ENCODE peak calls at places on chromosomes 12 and 14, in four cellular contexts. One of them, this sample, is unnamed.

GRCh38 chr12:115914122-115914521 is 363.4 kb downstream of the MED13L start:
- DNase-seq in GM06990: no peak
- DNase-seq in CD4-positive, alpha-beta T cell: no peak
- DNase-seq in A549: no peak
- DNase-seq in this sample: no peak

GRCh38 chr12:12636641-12637040 is 25.0 kb downstream of the CREBL2 start:
- DNase-seq in GM06990: peak
- DNase-seq in CD4-positive, alpha-beta T cell: no peak
- DNase-seq in A549: no peak
- DNase-seq in this sample: no peak

GRCh38 chr12:10956085-10956484 is 17.0 kb upstream of the TAS2R14 start:
- DNase-seq in GM06990: no peak
- DNase-seq in A549: no peak
- DNase-seq in CD4-positive, alpha-beta T cell: no peak
- DNase-seq in this sample: no peak

GRCh38 chr14:93708800-93709199 is 79.5 kb downstream of the PRIMA1 start:
- DNase-seq in GM06990: no peak
- DNase-seq in CD4-positive, alpha-beta T cell: no peak
- DNase-seq in A549: no peak
- DNase-seq in this sample: no peak

GRCh38 chr12:32331133-32331532 is 68.2 kb upstream of the FGD4 start:
- DNase-seq in CD4-positive, alpha-beta T cell: no peak
- DNase-seq in A549: no peak
- DNase-seq in GM06990: no peak
- DNase-seq in this sample: no peak

GRCh38 chr12:14691560-14691959 is 4.8 kb downstream of the GUCY2C start:
- DNase-seq in GM06990: no peak
- DNase-seq in A549: no peak
- DNase-seq in CD4-positive, alpha-beta T cell: no peak
- DNase-seq in this sample: no peak

GRCh38 chr12:754238-754816 is 1.9 kb downstream of the WNK1 start:
- DNase-seq in CD4-positive, alpha-beta T cell: no peak
- DNase-seq in GM06990: no peak
- DNase-seq in A549: peak
- DNase-seq in this sample: no peak

GRCh38 chr12:76101739-76102385 is 17.4 kb upstream of the NAP1L1 start:
- DNase-seq in GM06990: no peak
- DNase-seq in CD4-positive, alpha-beta T cell: no peak
- DNase-seq in A549: no peak
- DNase-seq in this sample: no peak

GRCh38 chr14:60303745-60304144 is 54.7 kb downstream of the PPM1A start:
- DNase-seq in GM06990: no peak
- DNase-seq in A549: no peak
- DNase-seq in CD4-positive, alpha-beta T cell: no peak
- DNase-seq in this sample: no peak

GRCh38 chr12:14854586-14855163 is 11.3 kb upstream of the ART4 start:
- DNase-seq in A549: no peak
- DNase-seq in GM06990: no peak
- DNase-seq in CD4-positive, alpha-beta T cell: no peak
- DNase-seq in this sample: no peak

GRCh38 chr12:57741413-57741789 is 2.9 kb upstream of the AGAP2 start:
- DNase-seq in A549: no peak
- DNase-seq in GM06990: no peak
- DNase-seq in CD4-positive, alpha-beta T cell: no peak
- DNase-seq in this sample: no peak

GRCh38 chr14:92525318-92526095 is 11.9 kb downstream of the RIN3 start:
- DNase-seq in CD4-positive, alpha-beta T cell: no peak
- DNase-seq in GM06990: no peak
- DNase-seq in A549: no peak
- DNase-seq in this sample: no peak

GRCh38 chr12:56773113-56773512 is 10.0 kb downstream of the HSD17B6 start:
- DNase-seq in CD4-positive, alpha-beta T cell: no peak
- DNase-seq in A549: no peak
- DNase-seq in GM06990: no peak
- DNase-seq in this sample: no peak

GRCh38 chr12:96396914-96397313 is 3.3 kb downstream of the CDK17 start:
- DNase-seq in CD4-positive, alpha-beta T cell: no peak
- DNase-seq in A549: no peak
- DNase-seq in GM06990: no peak
- DNase-seq in this sample: no peak

GRCh38 chr12:110619534-110619953 is 5.6 kb downstream of the TCTN1 start:
- DNase-seq in GM06990: peak
- DNase-seq in A549: no peak
- DNase-seq in CD4-positive, alpha-beta T cell: no peak
- DNase-seq in this sample: no peak

GRCh38 chr12:4649358-4649661 is 396 bp downstream of the NDUFA9 start:
- DNase-seq in GM06990: no peak
- DNase-seq in A549: no peak
- DNase-seq in CD4-positive, alpha-beta T cell: no peak
- DNase-seq in this sample: no peak

GRCh38 chr12:4643747-4644146 is 5.1 kb downstream of the AKAP3 start:
- DNase-seq in CD4-positive, alpha-beta T cell: no peak
- DNase-seq in A549: no peak
- DNase-seq in GM06990: peak
- DNase-seq in this sample: no peak

GRCh38 chr12:4648499-4649357 is at the start of the genes AKAP3 and NDUFA9:
- DNase-seq in A549: peak
- DNase-seq in CD4-positive, alpha-beta T cell: peak
- DNase-seq in GM06990: peak
- DNase-seq in this sample: peak

GRCh38 chr12:4648099-4648498 is 752 bp downstream of the AKAP3 start:
- DNase-seq in GM06990: peak
- DNase-seq in A549: no peak
- DNase-seq in CD4-positive, alpha-beta T cell: no peak
- DNase-seq in this sample: no peak

DNA sequence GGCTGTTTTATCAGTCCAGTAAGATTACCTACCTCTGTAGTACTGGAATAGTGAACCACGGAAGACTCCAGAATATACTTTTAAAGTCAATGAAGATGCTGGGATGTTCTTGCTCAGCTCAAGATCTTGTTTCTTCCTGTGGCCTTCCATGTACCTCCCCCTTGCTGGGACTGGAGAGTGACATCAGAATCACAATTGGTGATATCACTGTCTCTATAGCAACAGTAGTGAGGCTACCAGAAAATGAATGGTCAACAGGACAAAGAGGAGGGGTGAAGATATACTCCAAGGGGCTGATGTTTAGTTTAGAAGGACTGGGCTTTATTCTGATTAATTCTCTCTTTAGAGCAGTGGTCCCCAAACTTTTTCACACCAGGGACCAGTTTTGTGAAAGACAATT is 3.8 kb downstream of the AKAP3 start:
- DNase-seq in CD4-positive, alpha-beta T cell: no peak
- DNase-seq in GM06990: no peak
- DNase-seq in A549: no peak
- DNase-seq in this sample: no peak
- TF ChIP-seq CTCF in CD4-positive, alpha-beta T cell: no peak
- TF ChIP-seq CTCF in GM06990: no peak
- TF ChIP-seq CTCF in A549: no peak
- TF ChIP-seq CTCF in this sample: no peak

GRCh38 chr12:18468521-18469075 is 207.3 kb downstream of the PIK3C2G start:
- DNase-seq in CD4-positive, alpha-beta T cell: no peak
- DNase-seq in GM06990: no peak
- DNase-seq in A549: no peak
- DNase-seq in this sample: no peak
- TF ChIP-seq CTCF in CD4-positive, alpha-beta T cell: no peak
- TF ChIP-seq CTCF in GM06990: no peak
- TF ChIP-seq CTCF in A549: no peak
- TF ChIP-seq CTCF in this sample: no peak

GRCh38 chr12:38056701-38057689 is 259.6 kb upstream of the ALG10B start:
- DNase-seq in CD4-positive, alpha-beta T cell: no peak
- DNase-seq in GM06990: no peak
- DNase-seq in A549: peak
- DNase-seq in this sample: no peak

GRCh38 chr12:38053113-38053512 is 263.5 kb upstream of the ALG10B start:
- DNase-seq in GM06990: no peak
- DNase-seq in A549: no peak
- DNase-seq in CD4-positive, alpha-beta T cell: no peak
- DNase-seq in this sample: no peak

DNA sequence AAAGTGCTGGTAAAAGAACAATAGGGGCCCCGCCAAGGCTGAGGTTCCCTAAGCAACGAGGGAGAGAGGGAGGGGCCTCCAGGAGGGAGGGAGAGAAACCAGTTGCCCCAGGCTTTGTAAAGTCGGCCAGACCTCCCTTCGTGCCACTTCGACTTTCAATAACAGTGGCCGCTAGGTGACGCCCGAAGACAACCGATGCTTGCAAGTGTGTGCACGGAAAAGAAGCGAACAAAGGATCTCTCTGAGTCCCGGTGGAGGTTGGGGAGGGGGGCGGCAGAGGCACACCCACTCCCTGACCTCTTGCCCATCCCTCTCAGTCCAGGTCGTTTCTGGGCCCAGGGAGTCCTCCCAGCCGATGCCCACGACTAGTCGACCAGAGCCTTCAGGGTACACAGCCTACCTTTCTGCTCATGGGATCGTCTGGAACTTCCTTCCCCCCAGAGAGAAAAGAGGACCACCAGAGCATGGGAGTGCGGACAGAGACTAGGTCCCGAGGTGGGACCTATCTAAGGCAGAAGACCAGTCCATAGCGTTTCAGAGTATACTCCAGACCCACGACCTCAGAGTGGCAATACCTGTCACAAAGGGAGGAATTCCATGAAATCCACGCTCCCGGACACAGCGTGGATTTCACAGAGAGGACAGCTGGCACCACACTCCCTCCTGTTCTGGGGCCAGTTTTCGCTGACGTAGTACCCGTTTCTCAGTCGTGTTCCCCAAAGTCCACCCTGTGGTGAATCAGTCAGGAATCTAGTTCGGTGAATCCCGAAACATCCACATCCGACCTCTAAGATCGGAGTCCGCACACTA is 262.7 kb upstream of the ALG10B start:
- DNase-seq in CD4-positive, alpha-beta T cell: no peak
- DNase-seq in GM06990: no peak
- DNase-seq in A549: peak
- DNase-seq in this sample: no peak
- TF ChIP-seq CTCF in CD4-positive, alpha-beta T cell: no peak
- TF ChIP-seq CTCF in GM06990: no peak
- TF ChIP-seq CTCF in A549: peak
- TF ChIP-seq CTCF in this sample: no peak

GRCh38 chr12:64699504-64700115 is 59.6 kb downstream of the GNS start:
- DNase-seq in A549: no peak
- DNase-seq in CD4-positive, alpha-beta T cell: no peak
- DNase-seq in GM06990: no peak
- DNase-seq in this sample: no peak

GRCh38 chr12:64691793-64692583 is 67.2 kb downstream of the GNS start:
- DNase-seq in CD4-positive, alpha-beta T cell: no peak
- DNase-seq in A549: no peak
- DNase-seq in GM06990: no peak
- DNase-seq in this sample: no peak

GRCh38 chr12:64694130-64695078 is 64.8 kb downstream of the GNS start:
- DNase-seq in CD4-positive, alpha-beta T cell: no peak
- DNase-seq in A549: no peak
- DNase-seq in GM06990: no peak
- DNase-seq in this sample: no peak

GRCh38 chr12:64695550-64695949 is 63.7 kb downstream of the GNS start:
- DNase-seq in GM06990: no peak
- DNase-seq in A549: no peak
- DNase-seq in CD4-positive, alpha-beta T cell: no peak
- DNase-seq in this sample: no peak

DNA sequence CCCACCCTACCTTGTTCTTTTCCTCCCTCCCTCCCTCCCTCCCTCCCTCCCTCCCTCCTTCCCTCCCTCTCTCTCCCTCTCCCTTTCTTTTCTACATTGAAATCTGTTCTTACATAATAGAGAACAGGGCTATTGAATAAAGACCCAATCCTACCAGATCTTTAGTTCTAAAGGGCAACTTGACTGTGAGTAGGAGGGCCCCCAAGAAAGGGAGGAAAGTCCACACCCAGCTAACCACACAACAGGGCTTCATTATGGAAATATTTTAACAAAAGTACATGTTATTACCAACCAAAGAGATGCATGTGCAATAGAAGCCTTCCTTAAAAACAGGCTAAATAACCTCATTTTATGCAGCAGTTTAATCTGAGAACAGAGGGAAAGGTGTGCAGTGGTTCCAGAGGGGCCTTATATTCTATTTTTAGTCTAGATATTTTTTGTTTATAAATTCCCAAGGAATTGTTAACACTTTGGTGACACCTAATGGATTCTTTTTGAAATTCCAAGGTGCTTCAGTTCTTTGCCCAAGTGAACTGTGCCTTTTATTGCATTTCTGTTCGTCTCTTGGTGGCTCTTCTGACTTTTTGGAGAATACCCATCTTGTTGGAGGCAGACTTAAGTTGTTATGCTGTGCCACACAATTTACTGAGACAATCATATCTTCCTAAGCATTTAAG is 63.0 kb downstream of the GNS start:
- DNase-seq in GM06990: no peak
- DNase-seq in A549: peak
- DNase-seq in CD4-positive, alpha-beta T cell: no peak
- DNase-seq in this sample: no peak
- TF ChIP-seq CTCF in GM06990: no peak
- TF ChIP-seq CTCF in A549: peak
- TF ChIP-seq CTCF in CD4-positive, alpha-beta T cell: peak
- TF ChIP-seq CTCF in this sample: peak

This sample was measured in mesothelial cell of epicardium.